ENCODE peak calls at places on chromosomes 4 and X, in five cellular contexts. D is esophagus muscularis mucosa, K is endodermal cell, S is A549, P is lower lobe of right lung. Z is an unnamed sample.

GRCh38 chr4:166277406-166277805 is 404.4 kb downstream of the TLL1 start:
- DNase-seq in P (no peak), K (no peak), D (no peak), S (no peak), Z (no peak)

GRCh38 chrX:30618160-30618765 is 35.0 kb upstream of the GK start:
- DNase-seq in D (no peak), S (peak), K (peak), P (no peak), Z (no peak)

GRCh38 chrX:68252664-68253063 is 180.6 kb downstream of the OPHN1 start:
- DNase-seq in S (peak), D (no peak), K (no peak), P (no peak), Z (no peak)

GRCh38 chr4:165621983-165622382 is 243.2 kb downstream of the CPE start:
- DNase-seq in P (no peak), D (no peak), K (no peak), S (no peak), Z (no peak)

GRCh38 chr4:119728692-119729593 is 100.3 kb upstream of the PDE5A start:
- DNase-seq in P (no peak), S (no peak), K (no peak), D (no peak), Z (no peak)

GRCh38 chrX:68684291-68684918 is 36.9 kb downstream of the STARD8 start:
- DNase-seq in K (no peak), S (no peak), P (peak), D (no peak), Z (no peak)

GRCh38 chrX:94057385-94057784 is 383.4 kb downstream of the FAM133A start:
- DNase-seq in D (no peak), K (no peak), P (no peak), S (no peak), Z (no peak)

GRCh38 chr4:6990661-6991060 is 52.5 kb upstream of the TADA2B start:
- DNase-seq in P (no peak), K (no peak), S (no peak), D (no peak), Z (no peak)

GRCh38 chr4:133596459-133596858 is 447.4 kb downstream of the PCDH10 start:
- DNase-seq in P (no peak), D (no peak), K (peak), S (no peak), Z (no peak)

GRCh38 chrX:46587158-46587557 is 13.6 kb downstream of the CHST7 start:
- DNase-seq in D (no peak), P (no peak), K (no peak), S (no peak), Z (no peak)

GRCh38 chr4:153084939-153085630 is 119.2 kb upstream of the TRIM2 start:
- DNase-seq in K (peak), D (no peak), P (peak), S (peak), Z (peak)

GRCh38 chr4:6446538-6447451 is 25.6 kb downstream of the PPP2R2C start:
- DNase-seq in K (no peak), S (no peak), P (no peak), D (no peak), Z (no peak)

GRCh38 chrX:14694631-14695030 is 165.3 kb downstream of the GLRA2 start:
- DNase-seq in K (no peak), S (no peak), P (no peak), D (no peak), Z (no peak)

GRCh38 chrX:10636337-10636736 is 16.0 kb upstream of the MID1 start:
- DNase-seq in D (no peak), P (no peak), K (peak), S (peak), Z (no peak)

GRCh38 chr4:123340381-123340701 is 56.3 kb upstream of the SPRY1 start:
- DNase-seq in D (no peak), P (no peak), S (peak), K (no peak), Z (no peak)

GRCh38 chr4:152540941-152541340 is 5.0 kb upstream of the FBXW7 start:
- DNase-seq in D (no peak), K (no peak), S (no peak), P (no peak), Z (no peak)

GRCh38 chr4:174394915-174395314 is 111.2 kb downstream of the CEP44 start:
- DNase-seq in D (no peak), P (no peak), S (peak), K (no peak), Z (no peak)

GRCh38 chrX:70324326-70324725 is 34.4 kb downstream of the KIF4A start:
- DNase-seq in S (no peak), D (no peak), K (no peak), P (no peak), Z (no peak)

GRCh38 chrX:81120936-81121351 is 80.8 kb downstream of the HMGN5 start:
- DNase-seq in D (no peak), P (peak), S (peak), K (peak), Z (no peak)

GRCh38 chrX:9465380-9466114 is 689 bp downstream of the TBL1X start:
- DNase-seq in S (no peak), P (peak), K (peak), D (no peak), Z (peak)

GRCh38 chr4:182251116-182251515 is 7.9 kb downstream of the TENM3 start:
- DNase-seq in P (no peak), D (no peak), K (no peak), S (no peak), Z (no peak)

GRCh38 chr4:128658214-128658621 is 151.3 kb upstream of the JADE1 start:
- DNase-seq in K (no peak), S (no peak), D (no peak), P (no peak), Z (no peak)

GRCh38 chrX:132631579-132632232 is 142.9 kb upstream of the MBNL3 start:
- DNase-seq in S (peak), P (no peak), D (no peak), K (no peak), Z (no peak)

GRCh38 chrX:67207912-67208311 is 335.9 kb upstream of the AR start:
- DNase-seq in P (no peak), D (no peak), K (no peak), S (no peak), Z (no peak)

GRCh38 chr4:13881880-13882279 is 254.4 kb upstream of the BOD1L1 start:
- DNase-seq in D (no peak), P (no peak), K (no peak), S (no peak), Z (no peak)

GRCh38 chrX:40154853-40155616 is 57.3 kb upstream of the BCOR start:
- DNase-seq in S (peak), K (peak), P (peak), D (peak), Z (peak)

GRCh38 chrX:21529771-21530170 is 128.4 kb downstream of the KLHL34 start:
- DNase-seq in D (no peak), P (no peak), S (no peak), K (no peak), Z (no peak)

DNA sequence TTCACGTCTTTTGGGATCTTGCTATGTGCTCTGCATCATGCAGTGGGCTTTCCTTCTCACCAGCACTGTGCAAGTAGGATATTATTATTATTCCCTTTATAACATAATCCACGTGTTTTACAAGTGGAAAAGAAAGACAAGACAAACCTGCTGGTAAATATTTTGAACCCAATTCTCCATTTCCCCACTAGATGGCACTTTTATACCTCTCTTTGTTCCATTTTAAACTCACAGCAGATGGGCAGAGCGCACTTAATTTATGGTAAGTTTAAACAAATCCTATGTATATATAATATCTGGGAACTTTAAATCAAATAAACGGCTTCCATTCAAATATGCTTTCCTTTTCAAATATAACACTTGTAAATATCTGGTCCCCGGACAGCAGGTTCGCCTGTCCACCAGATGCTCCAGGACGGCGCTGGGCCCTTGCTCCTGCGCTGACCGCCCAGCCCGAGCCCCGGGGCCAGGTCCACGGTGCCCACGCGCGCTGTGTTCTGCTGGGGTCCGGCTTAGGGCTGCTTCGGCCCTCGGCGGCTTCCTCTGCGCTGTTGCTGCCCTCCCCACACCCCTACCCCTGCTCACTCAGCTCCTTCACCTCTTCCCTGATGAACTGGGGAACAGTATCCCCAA is 31.1 kb downstream of the F11 start:
- DNase-seq in P (no peak), K (no peak), S (peak), D (no peak), Z (no peak)
- TF ChIP-seq CTCF in P (peak), K (peak), S (peak), D (peak), Z (peak)

GRCh38 chr4:145093638-145094037 is 4.4 kb downstream of the ANAPC10 start:
- DNase-seq in K (no peak), S (no peak), P (no peak), D (no peak), Z (no peak)
- TF ChIP-seq CTCF in K (no peak), S (no peak), P (no peak), D (no peak), Z (no peak)

GRCh38 chrX:11665144-11666040 is at the start of gene ARHGAP6:
- DNase-seq in P (peak), K (peak), S (peak), D (no peak), Z (peak)

GRCh38 chrX:11666180-11666579 is 460 bp upstream of the ARHGAP6 start:
- DNase-seq in P (no peak), S (no peak), K (peak), D (no peak), Z (peak)

GRCh38 chrX:11664211-11664888 is 1.4 kb downstream of the ARHGAP6 start:
- DNase-seq in S (no peak), P (no peak), K (peak), D (no peak), Z (peak)

GRCh38 chrX:11667286-11667685 is 1.6 kb upstream of the ARHGAP6 start:
- DNase-seq in K (no peak), P (no peak), S (no peak), D (no peak), Z (no peak)

DNA sequence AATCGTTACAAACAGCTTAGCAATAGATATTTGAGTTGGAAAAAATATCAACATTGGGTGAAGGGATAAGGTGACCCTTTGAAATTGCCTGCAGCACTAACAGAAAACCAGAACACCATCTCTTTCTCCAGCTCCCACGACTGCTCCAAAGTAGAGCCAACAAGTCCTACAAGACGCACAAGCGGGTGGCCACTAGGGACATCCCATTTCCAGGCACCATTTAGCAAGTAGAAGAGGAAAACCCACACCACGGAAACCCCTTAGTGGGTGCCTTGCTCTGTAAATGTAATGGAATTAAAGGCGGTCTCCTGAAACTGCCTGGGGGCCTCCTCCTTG is 1.9 kb downstream of the ARHGAP6 start:
- DNase-seq in D (no peak), K (peak), P (no peak), S (peak), Z (no peak)
- TF ChIP-seq CTCF in D (no peak), K (peak), P (no peak), S (no peak), Z (peak)

GRCh38 chr4:139617702-139618490 is 47.7 kb upstream of the MGST2 start:
- DNase-seq in K (no peak), P (no peak), S (peak), D (no peak), Z (no peak)
- TF ChIP-seq CTCF in K (peak), P (peak), S (peak), D (no peak), Z (peak)

DNA sequence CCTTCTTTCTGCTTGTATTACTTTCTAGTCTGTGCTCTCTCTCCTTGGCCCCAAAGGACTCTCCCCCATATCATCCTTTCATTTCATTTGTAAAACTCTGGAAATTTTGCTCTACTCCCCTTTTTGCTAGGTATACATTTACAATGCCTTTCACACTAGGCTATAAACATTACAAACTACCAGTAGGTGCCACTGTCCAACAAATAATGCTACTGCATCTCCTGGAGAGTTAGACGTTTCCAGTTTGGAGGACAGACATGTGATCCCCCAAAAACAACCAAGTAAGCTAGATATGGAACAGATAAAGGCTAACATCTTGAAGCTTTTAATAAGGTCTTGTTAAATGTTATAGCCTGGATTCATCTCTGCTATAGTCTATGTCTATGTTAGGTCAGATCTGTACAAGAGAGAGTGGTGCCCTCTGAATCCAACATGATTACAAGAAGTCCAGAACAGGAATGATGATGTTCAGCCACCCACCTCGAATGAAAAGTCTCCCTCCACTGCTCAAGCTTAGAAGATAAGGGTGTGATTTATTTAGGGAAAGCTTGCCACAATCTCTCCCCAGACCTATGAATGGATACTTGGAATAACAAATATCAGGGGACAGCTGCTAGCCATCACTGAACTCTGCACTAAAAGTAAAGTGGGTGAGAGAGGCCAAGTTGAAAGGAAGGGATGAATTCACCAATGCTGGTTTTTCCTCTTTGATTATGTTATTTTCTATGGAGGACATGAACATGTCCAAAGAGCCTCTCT is 14.3 kb downstream of the CBR4 start:
- DNase-seq in P (no peak), D (no peak), K (no peak), S (peak), Z (no peak)
- TF ChIP-seq CTCF in P (no peak), D (no peak), K (peak), S (peak), Z (peak)